ENCODE peak calls at places on chromosomes 7 and 10, in ten cellular contexts. One of them, this sample, is unnamed.

GRCh38 chr10:78617633-78618032 is 451.1 kb upstream of the ZMIZ1 start:
- DNase-seq in esophagus muscularis mucosa: no peak
- DNase-seq in neuronal stem cell: no peak
- DNase-seq in cardiac muscle cell: no peak
- DNase-seq in RWPE1: no peak
- DNase-seq in HCT116: no peak
- DNase-seq in uterus: no peak
- DNase-seq in body of pancreas: no peak
- DNase-seq in ovary: no peak
- DNase-seq in mammary epithelial cell: no peak
- DNase-seq in this sample: no peak

GRCh38 chr7:98119257-98119918 is 12.7 kb downstream of the LMTK2 start:
- DNase-seq in esophagus muscularis mucosa: no peak
- DNase-seq in mammary epithelial cell: peak
- DNase-seq in body of pancreas: no peak
- DNase-seq in neuronal stem cell: no peak
- DNase-seq in uterus: no peak
- DNase-seq in ovary: no peak
- DNase-seq in cardiac muscle cell: no peak
- DNase-seq in RWPE1: peak
- DNase-seq in HCT116: no peak
- DNase-seq in this sample: no peak

GRCh38 chr10:22481687-22482539 is 136.6 kb downstream of the SPAG6 start:
- DNase-seq in HCT116: no peak
- DNase-seq in cardiac muscle cell: no peak
- DNase-seq in body of pancreas: no peak
- DNase-seq in mammary epithelial cell: peak
- DNase-seq in uterus: no peak
- DNase-seq in ovary: no peak
- DNase-seq in RWPE1: peak
- DNase-seq in esophagus muscularis mucosa: no peak
- DNase-seq in neuronal stem cell: no peak
- DNase-seq in this sample: no peak

GRCh38 chr10:133361773-133362441 is 4.1 kb upstream of the FUOM start:
- DNase-seq in RWPE1: no peak
- DNase-seq in cardiac muscle cell: no peak
- DNase-seq in mammary epithelial cell: no peak
- DNase-seq in uterus: no peak
- DNase-seq in HCT116: no peak
- DNase-seq in neuronal stem cell: no peak
- DNase-seq in ovary: no peak
- DNase-seq in body of pancreas: no peak
- DNase-seq in esophagus muscularis mucosa: no peak
- DNase-seq in this sample: no peak

GRCh38 chr7:50196719-50197118 is 103.7 kb upstream of the ZPBP start:
- DNase-seq in cardiac muscle cell: no peak
- DNase-seq in ovary: no peak
- DNase-seq in neuronal stem cell: no peak
- DNase-seq in RWPE1: no peak
- DNase-seq in uterus: no peak
- DNase-seq in esophagus muscularis mucosa: no peak
- DNase-seq in mammary epithelial cell: no peak
- DNase-seq in HCT116: no peak
- DNase-seq in body of pancreas: no peak
- DNase-seq in this sample: no peak

GRCh38 chr10:80460399-80461207 is 6.5 kb downstream of the TSPAN14 start:
- DNase-seq in ovary: peak
- DNase-seq in mammary epithelial cell: peak
- DNase-seq in HCT116: peak
- DNase-seq in uterus: no peak
- DNase-seq in neuronal stem cell: no peak
- DNase-seq in body of pancreas: peak
- DNase-seq in RWPE1: peak
- DNase-seq in cardiac muscle cell: no peak
- DNase-seq in esophagus muscularis mucosa: no peak
- DNase-seq in this sample: no peak

GRCh38 chr7:55423277-55423711 is 58.2 kb downstream of the LANCL2 start:
- DNase-seq in neuronal stem cell: no peak
- DNase-seq in RWPE1: no peak
- DNase-seq in ovary: no peak
- DNase-seq in HCT116: no peak
- DNase-seq in mammary epithelial cell: no peak
- DNase-seq in cardiac muscle cell: no peak
- DNase-seq in body of pancreas: no peak
- DNase-seq in uterus: no peak
- DNase-seq in esophagus muscularis mucosa: no peak
- DNase-seq in this sample: no peak

GRCh38 chr7:80552304-80552703 is 40.4 kb upstream of the GNAT3 start:
- DNase-seq in HCT116: no peak
- DNase-seq in RWPE1: no peak
- DNase-seq in neuronal stem cell: no peak
- DNase-seq in body of pancreas: no peak
- DNase-seq in esophagus muscularis mucosa: no peak
- DNase-seq in cardiac muscle cell: no peak
- DNase-seq in uterus: no peak
- DNase-seq in ovary: no peak
- DNase-seq in mammary epithelial cell: peak
- DNase-seq in this sample: no peak

GRCh38 chr7:148084138-148084537 is 506.4 kb upstream of the C7orf33 start:
- DNase-seq in body of pancreas: peak
- DNase-seq in esophagus muscularis mucosa: no peak
- DNase-seq in cardiac muscle cell: peak
- DNase-seq in ovary: peak
- DNase-seq in RWPE1: peak
- DNase-seq in neuronal stem cell: peak
- DNase-seq in mammary epithelial cell: peak
- DNase-seq in uterus: peak
- DNase-seq in HCT116: peak
- DNase-seq in this sample: no peak

GRCh38 chr7:148481965-148482626 is 108.5 kb upstream of the C7orf33 start:
- DNase-seq in body of pancreas: no peak
- DNase-seq in esophagus muscularis mucosa: no peak
- DNase-seq in mammary epithelial cell: peak
- DNase-seq in RWPE1: no peak
- DNase-seq in uterus: no peak
- DNase-seq in ovary: no peak
- DNase-seq in cardiac muscle cell: no peak
- DNase-seq in neuronal stem cell: no peak
- DNase-seq in HCT116: no peak
- DNase-seq in this sample: no peak

GRCh38 chr7:133704436-133704835 is 422.7 kb upstream of the LRGUK start:
- DNase-seq in mammary epithelial cell: peak
- DNase-seq in body of pancreas: no peak
- DNase-seq in neuronal stem cell: no peak
- DNase-seq in esophagus muscularis mucosa: no peak
- DNase-seq in uterus: no peak
- DNase-seq in cardiac muscle cell: no peak
- DNase-seq in ovary: no peak
- DNase-seq in RWPE1: no peak
- DNase-seq in HCT116: no peak
- DNase-seq in this sample: no peak

GRCh38 chr7:81669476-81670105 is 100.3 kb downstream of the HGF start:
- DNase-seq in esophagus muscularis mucosa: no peak
- DNase-seq in neuronal stem cell: no peak
- DNase-seq in RWPE1: no peak
- DNase-seq in body of pancreas: no peak
- DNase-seq in HCT116: no peak
- DNase-seq in uterus: no peak
- DNase-seq in ovary: no peak
- DNase-seq in cardiac muscle cell: no peak
- DNase-seq in mammary epithelial cell: no peak
- DNase-seq in this sample: no peak

GRCh38 chr10:8416755-8417154 is 362.3 kb downstream of the GATA3 start:
- DNase-seq in neuronal stem cell: no peak
- DNase-seq in HCT116: no peak
- DNase-seq in body of pancreas: no peak
- DNase-seq in mammary epithelial cell: no peak
- DNase-seq in cardiac muscle cell: no peak
- DNase-seq in uterus: no peak
- DNase-seq in ovary: no peak
- DNase-seq in esophagus muscularis mucosa: no peak
- DNase-seq in RWPE1: no peak
- DNase-seq in this sample: no peak

GRCh38 chr7:155842496-155843265 is 30.4 kb upstream of the SHH start:
- DNase-seq in body of pancreas: no peak
- DNase-seq in HCT116: no peak
- DNase-seq in ovary: peak
- DNase-seq in mammary epithelial cell: no peak
- DNase-seq in RWPE1: no peak
- DNase-seq in esophagus muscularis mucosa: no peak
- DNase-seq in cardiac muscle cell: no peak
- DNase-seq in neuronal stem cell: no peak
- DNase-seq in uterus: no peak
- DNase-seq in this sample: no peak

DNA sequence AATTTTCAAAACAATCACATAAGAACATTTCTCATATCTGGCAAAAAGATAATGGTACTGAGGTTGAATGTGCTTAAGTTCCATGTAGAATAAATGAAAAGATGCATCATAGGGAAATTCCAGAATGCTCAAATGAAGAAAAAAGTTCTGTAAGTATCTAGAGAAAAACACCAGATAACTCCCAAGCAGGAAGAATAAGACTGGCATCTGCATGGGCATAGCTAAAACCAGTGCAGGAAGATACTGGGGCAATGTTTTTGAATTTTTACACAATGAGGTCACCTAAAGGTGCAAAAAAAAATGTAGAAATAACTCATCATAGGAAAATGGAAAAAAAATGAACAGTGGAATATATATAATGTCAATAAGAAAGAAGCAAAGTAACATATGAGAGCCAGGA is 275.2 kb downstream of the BAMBI start:
- DNase-seq in mammary epithelial cell: no peak
- DNase-seq in ovary: no peak
- DNase-seq in neuronal stem cell: no peak
- DNase-seq in cardiac muscle cell: no peak
- DNase-seq in RWPE1: no peak
- DNase-seq in HCT116: no peak
- DNase-seq in uterus: no peak
- DNase-seq in esophagus muscularis mucosa: no peak
- DNase-seq in body of pancreas: no peak
- DNase-seq in this sample: no peak
- H3K27ac ChIP-seq in mammary epithelial cell: no peak
- H3K27ac ChIP-seq in ovary: no peak
- H3K27ac ChIP-seq in neuronal stem cell: no peak
- H3K27ac ChIP-seq in cardiac muscle cell: no peak
- H3K27ac ChIP-seq in RWPE1: no peak
- H3K27ac ChIP-seq in HCT116: no peak
- H3K27ac ChIP-seq in uterus: no peak
- H3K27ac ChIP-seq in esophagus muscularis mucosa: no peak
- H3K27ac ChIP-seq in body of pancreas: no peak
- H3K27ac ChIP-seq in this sample: no peak

GRCh38 chr10:114100848-114101741 is 57.4 kb downstream of the ADRB1 start:
- DNase-seq in HCT116: no peak
- DNase-seq in esophagus muscularis mucosa: no peak
- DNase-seq in RWPE1: no peak
- DNase-seq in neuronal stem cell: no peak
- DNase-seq in ovary: peak
- DNase-seq in uterus: peak
- DNase-seq in body of pancreas: peak
- DNase-seq in cardiac muscle cell: peak
- DNase-seq in mammary epithelial cell: no peak
- DNase-seq in this sample: no peak
- H3K27ac ChIP-seq in HCT116: no peak
- H3K27ac ChIP-seq in esophagus muscularis mucosa: no peak
- H3K27ac ChIP-seq in RWPE1: no peak
- H3K27ac ChIP-seq in neuronal stem cell: no peak
- H3K27ac ChIP-seq in ovary: no peak
- H3K27ac ChIP-seq in uterus: no peak
- H3K27ac ChIP-seq in body of pancreas: no peak
- H3K27ac ChIP-seq in cardiac muscle cell: no peak
- H3K27ac ChIP-seq in mammary epithelial cell: no peak
- H3K27ac ChIP-seq in this sample: no peak

DNA sequence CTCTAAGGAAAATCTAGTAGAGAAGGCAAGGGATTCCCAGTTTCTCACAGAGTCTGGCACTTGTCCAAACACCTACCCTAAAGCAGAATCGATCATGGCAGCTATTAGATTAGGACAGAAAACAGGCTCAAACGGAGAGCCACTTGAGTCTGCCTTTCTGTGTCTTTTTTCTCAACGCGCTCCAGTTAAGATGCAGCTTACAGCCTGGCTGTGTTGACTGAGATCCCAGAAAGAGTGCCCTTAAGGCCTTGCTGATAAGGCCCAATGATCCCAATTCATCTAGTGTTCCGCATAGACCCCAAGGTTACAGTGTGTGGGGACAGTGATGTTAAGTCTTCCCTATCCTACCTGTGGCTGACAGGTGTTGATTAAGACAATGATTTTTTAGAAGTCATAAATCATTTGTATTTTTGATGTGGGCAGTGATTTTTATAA is 974 bp downstream of the TMEM106B start:
- DNase-seq in body of pancreas: peak
- DNase-seq in mammary epithelial cell: no peak
- DNase-seq in uterus: no peak
- DNase-seq in ovary: no peak
- DNase-seq in neuronal stem cell: no peak
- DNase-seq in esophagus muscularis mucosa: no peak
- DNase-seq in RWPE1: peak
- DNase-seq in HCT116: peak
- DNase-seq in cardiac muscle cell: peak
- DNase-seq in this sample: no peak
- H3K27ac ChIP-seq in body of pancreas: peak
- H3K27ac ChIP-seq in mammary epithelial cell: peak
- H3K27ac ChIP-seq in uterus: peak
- H3K27ac ChIP-seq in ovary: no peak
- H3K27ac ChIP-seq in neuronal stem cell: no peak
- H3K27ac ChIP-seq in esophagus muscularis mucosa: peak
- H3K27ac ChIP-seq in RWPE1: no peak
- H3K27ac ChIP-seq in HCT116: peak
- H3K27ac ChIP-seq in cardiac muscle cell: peak
- H3K27ac ChIP-seq in this sample: peak

DNA sequence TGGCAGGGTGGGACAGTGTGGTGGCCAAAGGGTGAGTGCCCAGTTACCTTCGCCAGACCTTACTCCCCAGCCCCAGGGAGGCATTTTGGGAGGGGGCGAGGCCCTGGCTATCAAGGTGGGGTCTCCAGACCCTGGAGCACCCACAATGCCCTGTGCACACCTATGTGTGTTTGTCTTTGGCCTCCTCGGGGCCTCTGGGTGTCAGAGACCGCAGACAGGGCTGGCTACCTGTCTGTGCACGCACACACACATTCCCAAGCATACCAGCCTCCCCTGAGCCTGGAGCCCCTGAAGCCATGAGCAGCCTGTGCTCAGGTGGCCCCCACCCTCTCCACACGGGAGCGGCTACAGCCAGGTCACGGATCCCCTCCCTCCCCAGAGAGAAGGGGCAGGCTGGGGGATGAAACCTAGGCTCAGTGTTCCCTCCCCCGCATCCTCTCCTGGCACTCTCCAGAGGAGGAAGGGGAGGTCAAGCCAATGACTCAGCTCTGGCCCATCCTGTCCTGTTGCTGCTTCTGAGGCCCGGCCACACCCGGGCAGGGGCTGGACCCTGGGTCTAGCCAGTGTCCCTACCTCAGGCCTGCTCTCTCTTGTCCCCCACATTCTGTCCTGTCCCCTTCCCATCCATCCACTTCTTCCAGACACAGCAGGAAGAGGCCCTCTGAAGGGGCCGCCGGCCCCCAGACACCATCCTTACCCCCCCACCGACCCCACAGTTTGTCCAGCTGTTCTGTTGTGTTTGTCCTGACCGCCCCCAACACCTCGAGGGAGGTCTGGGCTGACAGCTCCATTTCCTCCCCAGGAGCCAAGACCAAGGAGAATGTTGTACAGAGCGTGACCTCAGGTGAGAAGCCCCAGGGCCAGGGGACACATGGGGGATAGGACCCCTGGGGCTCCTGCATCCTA is 685 bp downstream of the SNCG start:
- DNase-seq in esophagus muscularis mucosa: no peak
- DNase-seq in neuronal stem cell: no peak
- DNase-seq in body of pancreas: no peak
- DNase-seq in RWPE1: peak
- DNase-seq in ovary: peak
- DNase-seq in uterus: peak
- DNase-seq in mammary epithelial cell: peak
- DNase-seq in HCT116: peak
- DNase-seq in cardiac muscle cell: no peak
- DNase-seq in this sample: no peak
- H3K27ac ChIP-seq in esophagus muscularis mucosa: peak
- H3K27ac ChIP-seq in neuronal stem cell: peak
- H3K27ac ChIP-seq in body of pancreas: no peak
- H3K27ac ChIP-seq in RWPE1: peak
- H3K27ac ChIP-seq in ovary: peak
- H3K27ac ChIP-seq in uterus: peak
- H3K27ac ChIP-seq in mammary epithelial cell: peak
- H3K27ac ChIP-seq in HCT116: peak
- H3K27ac ChIP-seq in cardiac muscle cell: peak
- H3K27ac ChIP-seq in this sample: no peak